ENCODE peak calls at places on chromosomes 2 and 18, in ten cellular contexts. S is HAP-1, K is neural progenitor cell, N is fibroblast of mammary gland, Q is endodermal cell, E is activated T-cell treated with anti-CD3 and anti-CD28 coated beads for 1 hour, Z is AG09319, O is KG1, F is transverse colon, P is bronchial epithelial cell. A is an unnamed sample.

GRCh38 chr2:172066394-172066863 is 18.9 kb upstream of the DLX1 start:
- DNase-seq in N (no peak), O (no peak), Q (no peak), K (no peak), S (no peak), F (no peak), Z (no peak), P (no peak), E (no peak), A (no peak)

GRCh38 chr2:240881913-240882312 is 13.3 kb downstream of the AGXT start:
- DNase-seq in Z (no peak), P (no peak), N (no peak), F (no peak), E (no peak), S (no peak), Q (no peak), K (no peak), O (no peak), A (no peak)

GRCh38 chr2:27897755-27898154 is 7.2 kb downstream of the BABAM2 start:
- DNase-seq in F (no peak), Z (no peak), S (no peak), K (no peak), O (no peak), N (no peak), E (no peak), Q (no peak), P (no peak), A (no peak)

GRCh38 chr2:74503506-74504475 is 3.7 kb downstream of the PCGF1 start:
- DNase-seq in K (no peak), S (no peak), Z (no peak), P (no peak), Q (peak; percentile 58), O (no peak), F (no peak), N (no peak), E (no peak), A (no peak)

GRCh38 chr2:30026091-30027055 is 105.0 kb upstream of the ALK start:
- DNase-seq in F (peak; percentile 10), S (peak; percentile 67), Q (peak; percentile 88), P (peak; percentile 79), E (no peak), K (peak; percentile 76), N (peak; percentile 57), O (no peak), Z (peak; percentile 19), A (peak; percentile 79)

GRCh38 chr2:205706769-205707375 is 24.6 kb downstream of the NRP2 start:
- DNase-seq in K (no peak), F (peak; percentile 58), E (no peak), P (peak; percentile 86), S (no peak), Z (no peak), O (peak; percentile 56), Q (peak; percentile 56), N (peak; percentile 87), A (peak; percentile 44)

GRCh38 chr2:11764359-11764758 is 17.9 kb downstream of the LPIN1 start:
- DNase-seq in S (no peak), K (no peak), N (no peak), P (no peak), Z (no peak), O (no peak), F (peak; percentile 68), Q (no peak), E (no peak), A (no peak)

GRCh38 chr2:119409506-119409905 is 22.1 kb upstream of the TMEM37 start:
- DNase-seq in Z (no peak), N (no peak), O (no peak), P (no peak), S (no peak), F (no peak), Q (no peak), K (no peak), E (no peak), A (no peak)

GRCh38 chr2:196336715-196337617 is 165.6 kb upstream of the STK17B start:
- DNase-seq in S (no peak), O (no peak), F (peak; percentile 13), Q (no peak), E (peak; percentile 3), P (peak; percentile 18), K (peak; percentile 37), N (peak; percentile 60), Z (no peak), A (peak; percentile 49)

GRCh38 chr18:21112140-21112473 is 494 bp upstream of the ROCK1 start:
- DNase-seq in F (no peak), S (no peak), N (no peak), Q (no peak), E (peak; percentile 15), K (no peak), Z (no peak), P (no peak), O (no peak), A (no peak)

GRCh38 chr2:102619414-102620319 is at the start of gene SLC9A2:
- DNase-seq in O (no peak), Z (no peak), K (peak; percentile 89), P (no peak), N (no peak), F (peak; percentile 59), S (peak; percentile 9), E (no peak), Q (peak; percentile 82), A (no peak)

GRCh38 chr2:19195681-19196080 is 162.7 kb downstream of the OSR1 start:
- DNase-seq in F (no peak), S (no peak), Z (no peak), N (peak; percentile 52), P (peak; percentile 34), K (no peak), O (no peak), E (no peak), Q (no peak), A (no peak)

GRCh38 chr2:121489284-121489683 is 41.4 kb upstream of the RNU4ATAC start:
- DNase-seq in Q (no peak), F (no peak), Z (no peak), N (peak; percentile 43), S (no peak), E (no peak), P (peak; percentile 67), O (no peak), K (no peak), A (peak; percentile 92)

GRCh38 chr2:96538487-96539214 is 2.1 kb downstream of the ARID5A start:
- DNase-seq in N (no peak), S (peak; percentile 94), F (peak; percentile 87), Q (peak; percentile 95), E (peak; percentile 87), Z (no peak), K (peak; percentile 95), P (no peak), O (peak; percentile 68), A (no peak)

GRCh38 chr2:39118786-39119499 is 1.9 kb downstream of the SOS1 start:
- DNase-seq in Q (no peak), N (peak; percentile 46), Z (no peak), F (no peak), K (no peak), O (no peak), E (no peak), P (no peak), S (no peak), A (peak; percentile 20)

GRCh38 chr18:40939636-40940035 is 1015.4 kb upstream of the PIK3C3 start:
- DNase-seq in Q (no peak), N (peak; percentile 34), E (no peak), S (no peak), K (peak; percentile 15), Z (no peak), F (no peak), O (no peak), P (no peak), A (no peak)

GRCh38 chr2:44929680-44930273 is 11.7 kb upstream of the SIX3 start:
- DNase-seq in K (peak; percentile 81), N (no peak), Z (no peak), O (no peak), P (no peak), E (no peak), Q (peak; percentile 88), F (no peak), S (no peak), A (no peak)

GRCh38 chr2:128466377-128467175 is 147.9 kb upstream of the HS6ST1 start:
- DNase-seq in P (no peak), Q (peak; percentile 16), N (no peak), K (peak; percentile 0), O (no peak), E (no peak), F (no peak), Z (no peak), S (no peak), A (peak; percentile 8)

GRCh38 chr2:155250800-155251199 is 552.3 kb downstream of the KCNJ3 start:
- DNase-seq in Q (peak; percentile 45), F (no peak), N (peak; percentile 0), O (no peak), E (no peak), P (peak; percentile 29), Z (no peak), K (peak; percentile 44), S (no peak), A (peak; percentile 28)

GRCh38 chr2:109382946-109383345 is 230.8 kb downstream of the SEPTIN10 start:
- DNase-seq in K (no peak), Z (peak; percentile 45), N (peak; percentile 68), Q (peak; percentile 62), O (no peak), E (no peak), P (peak; percentile 41), F (peak; percentile 17), S (no peak), A (peak; percentile 73)

GRCh38 chr2:201854221-201854801 is 48.0 kb downstream of the CDK15 start:
- DNase-seq in N (peak; percentile 98), S (no peak), K (no peak), Z (peak; percentile 82), O (no peak), E (no peak), F (no peak), Q (no peak), P (peak; percentile 83), A (peak; percentile 78)

GRCh38 chr2:73268831-73269685 is 15.2 kb downstream of the FBXO41 start:
- DNase-seq in N (no peak), P (peak; percentile 63), S (no peak), Z (no peak), E (peak; percentile 68), F (peak; percentile 81), O (no peak), Q (peak; percentile 91), K (peak; percentile 79), A (no peak)

GRCh38 chr2:201831469-201831868 is 25.1 kb downstream of the CDK15 start:
- DNase-seq in E (no peak), N (peak; percentile 37), P (no peak), Z (peak; percentile 40), Q (no peak), F (no peak), O (no peak), S (no peak), K (no peak), A (no peak)